ENCODE peak calls at places on chromosomes 6 and 20, in eight cellular contexts. I, U, X, H, R, W, F and L are unnamed samples.

GRCh38 chr6:34836008-34836407 is 44.1 kb downstream of the BLTP3A start:
- DNase-seq in I (no peak), U (no peak), X (no peak), H (no peak), R (no peak), W (no peak), F (no peak), L (no peak)

GRCh38 chr20:62935204-62935967 is 2.6 kb upstream of the GID8 start:
- DNase-seq in I (no peak), U (no peak), X (no peak), H (no peak), R (no peak), W (no peak), F (no peak), L (no peak)

GRCh38 chr20:62753626-62754025 is 42.6 kb upstream of the MRGBP start:
- DNase-seq in I (no peak), U (peak), X (no peak), H (no peak), R (no peak), W (no peak), F (no peak), L (no peak)

GRCh38 chr20:58481541-58482021 is 33.6 kb downstream of the APCDD1L start:
- DNase-seq in I (no peak), U (no peak), X (peak), H (no peak), R (peak), W (no peak), F (peak), L (peak)

GRCh38 chr20:14245368-14245970 is 91.9 kb downstream of the FLRT3 start:
- DNase-seq in I (no peak), U (no peak), X (no peak), H (no peak), R (no peak), W (no peak), F (no peak), L (no peak)

GRCh38 chr6:144156334-144156733 is 6.0 kb downstream of the STX11 start:
- DNase-seq in I (no peak), U (no peak), X (no peak), H (no peak), R (peak), W (no peak), F (no peak), L (no peak)

GRCh38 chr6:139290787-139291294 is 957 bp downstream of the TXLNB start:
- DNase-seq in I (no peak), U (no peak), X (no peak), H (no peak), R (peak), W (no peak), F (no peak), L (no peak)

GRCh38 chr6:114997813-114998292 is 655.0 kb upstream of the HS3ST5 start:
- DNase-seq in I (no peak), U (no peak), X (no peak), H (no peak), R (peak), W (peak), F (no peak), L (no peak)

GRCh38 chr6:13445005-13445743 is 42.2 kb downstream of the GFOD1 start:
- DNase-seq in I (peak), U (no peak), X (no peak), H (no peak), R (no peak), W (no peak), F (no peak), L (no peak)

GRCh38 chr6:76490456-76490855 is 418.0 kb upstream of the IMPG1 start:
- DNase-seq in I (no peak), U (no peak), X (no peak), H (no peak), R (no peak), W (no peak), F (no peak), L (no peak)

GRCh38 chr6:104629826-104630225 is 229.9 kb downstream of the HACE1 start:
- DNase-seq in I (no peak), U (no peak), X (no peak), H (no peak), R (no peak), W (no peak), F (no peak), L (no peak)

GRCh38 chr6:54267798-54268197 is 40.4 kb upstream of the TINAG start:
- DNase-seq in I (no peak), U (no peak), X (no peak), H (no peak), R (peak), W (peak), F (no peak), L (no peak)

GRCh38 chr6:166488081-166488685 is 98.3 kb downstream of the RAMACL start:
- DNase-seq in I (no peak), U (no peak), X (peak), H (no peak), R (no peak), W (no peak), F (peak), L (no peak)

GRCh38 chr6:82711992-82712788 is 348.6 kb downstream of the TPBG start:
- DNase-seq in I (no peak), U (no peak), X (no peak), H (no peak), R (peak), W (no peak), F (no peak), L (no peak)

GRCh38 chr6:14922306-14922705 is 323.6 kb upstream of the JARID2 start:
- DNase-seq in I (no peak), U (no peak), X (no peak), H (no peak), R (no peak), W (no peak), F (no peak), L (peak)

GRCh38 chr6:145892026-145892425 is 72.1 kb downstream of the SHPRH start:
- DNase-seq in I (no peak), U (no peak), X (no peak), H (no peak), R (no peak), W (no peak), F (no peak), L (no peak)

GRCh38 chr20:44776977-44777376 is 31.3 kb downstream of the KCNK15 start:
- DNase-seq in I (no peak), U (no peak), X (no peak), H (no peak), R (peak), W (peak), F (no peak), L (no peak)

GRCh38 chr20:63857751-63858392 is 3.4 kb upstream of the ABHD16B start:
- DNase-seq in I (no peak), U (no peak), X (no peak), H (no peak), R (no peak), W (no peak), F (no peak), L (no peak)

GRCh38 chr6:121309768-121310473 is 24.4 kb downstream of the TBC1D32 start:
- DNase-seq in I (no peak), U (no peak), X (no peak), H (no peak), R (peak), W (no peak), F (no peak), L (no peak)

GRCh38 chr6:166728884-166729530 is 102.0 kb upstream of the RPS6KA2 start:
- DNase-seq in I (no peak), U (no peak), X (no peak), H (no peak), R (no peak), W (no peak), F (no peak), L (no peak)

GRCh38 chr6:112701201-112701600 is 354.1 kb downstream of the RFPL4B start:
- DNase-seq in I (no peak), U (no peak), X (no peak), H (no peak), R (peak), W (no peak), F (no peak), L (no peak)

GRCh38 chr20:51563597-51564332 is 21.2 kb upstream of the NFATC2 start:
- DNase-seq in I (no peak), U (no peak), X (no peak), H (no peak), R (peak), W (peak), F (no peak), L (no peak)

GRCh38 chr20:63504642-63505041 is 5.8 kb upstream of the EEF1A2 start:
- DNase-seq in I (no peak), U (no peak), X (no peak), H (no peak), R (no peak), W (no peak), F (no peak), L (no peak)

GRCh38 chr6:134077301-134077700 is 24.9 kb upstream of the SLC2A12 start:
- DNase-seq in I (no peak), U (no peak), X (no peak), H (no peak), R (peak), W (no peak), F (no peak), L (no peak)

GRCh38 chr20:8855315-8855714 is 213.6 kb upstream of the PLCB4 start:
- DNase-seq in I (no peak), U (no peak), X (no peak), H (no peak), R (peak), W (no peak), F (no peak), L (no peak)

GRCh38 chr6:127481628-127482027 is 22.4 kb upstream of the KIAA0408 start:
- DNase-seq in I (no peak), U (no peak), X (no peak), H (no peak), R (peak), W (peak), F (no peak), L (no peak)

GRCh38 chr20:33351696-33352095 is 49.6 kb downstream of the CDK5RAP1 start:
- DNase-seq in I (no peak), U (no peak), X (no peak), H (no peak), R (no peak), W (no peak), F (no peak), L (no peak)

GRCh38 chr20:38178065-38178471 is 13.0 kb upstream of the TGM2 start:
- DNase-seq in I (no peak), U (no peak), X (no peak), H (no peak), R (no peak), W (no peak), F (no peak), L (no peak)